ENCODE peak calls at places on chromosomes 11 and 22, in nine cellular contexts. One of them, this sample, is unnamed.

GRCh38 chr11:18245396-18245795 is 3.1 kb downstream of the SAA2 start:
- DNase-seq in A549: no peak
- DNase-seq in heart left ventricle: no peak
- DNase-seq in stomach: no peak
- DNase-seq in heart right ventricle: no peak
- DNase-seq in cardiac muscle cell: no peak
- DNase-seq in thoracic aorta: no peak
- DNase-seq in mesendoderm: no peak
- DNase-seq in epithelial cell of esophagus: peak
- DNase-seq in this sample: no peak

GRCh38 chr22:50276143-50276542 is 6.0 kb upstream of the MAPK11 start:
- DNase-seq in thoracic aorta: no peak
- DNase-seq in epithelial cell of esophagus: peak
- DNase-seq in A549: no peak
- DNase-seq in cardiac muscle cell: peak
- DNase-seq in stomach: peak
- DNase-seq in mesendoderm: peak
- DNase-seq in heart right ventricle: no peak
- DNase-seq in heart left ventricle: peak
- DNase-seq in this sample: no peak

GRCh38 chr11:94032066-94032465 is 10.9 kb downstream of the HEPHL1 start:
- DNase-seq in epithelial cell of esophagus: no peak
- DNase-seq in heart left ventricle: no peak
- DNase-seq in A549: no peak
- DNase-seq in stomach: no peak
- DNase-seq in heart right ventricle: peak
- DNase-seq in thoracic aorta: no peak
- DNase-seq in cardiac muscle cell: no peak
- DNase-seq in mesendoderm: no peak
- DNase-seq in this sample: no peak

GRCh38 chr11:68143310-68143689 is 22.1 kb upstream of the CHKA start:
- DNase-seq in epithelial cell of esophagus: no peak
- DNase-seq in stomach: no peak
- DNase-seq in mesendoderm: no peak
- DNase-seq in heart left ventricle: no peak
- DNase-seq in heart right ventricle: no peak
- DNase-seq in thoracic aorta: no peak
- DNase-seq in A549: no peak
- DNase-seq in cardiac muscle cell: no peak
- DNase-seq in this sample: no peak

GRCh38 chr11:108685419-108686161 is 20.7 kb downstream of the DDX10 start:
- DNase-seq in thoracic aorta: no peak
- DNase-seq in cardiac muscle cell: no peak
- DNase-seq in A549: no peak
- DNase-seq in epithelial cell of esophagus: no peak
- DNase-seq in stomach: no peak
- DNase-seq in mesendoderm: no peak
- DNase-seq in heart right ventricle: no peak
- DNase-seq in heart left ventricle: no peak
- DNase-seq in this sample: no peak

GRCh38 chr11:74025467-74026166 is 16.7 kb upstream of the UCP3 start:
- DNase-seq in thoracic aorta: no peak
- DNase-seq in A549: no peak
- DNase-seq in heart left ventricle: no peak
- DNase-seq in stomach: no peak
- DNase-seq in cardiac muscle cell: no peak
- DNase-seq in mesendoderm: no peak
- DNase-seq in epithelial cell of esophagus: peak
- DNase-seq in heart right ventricle: no peak
- DNase-seq in this sample: no peak

GRCh38 chr22:41833369-41834004 is 582 bp downstream of the SREBF2 start:
- DNase-seq in stomach: peak
- DNase-seq in heart right ventricle: peak
- DNase-seq in epithelial cell of esophagus: no peak
- DNase-seq in heart left ventricle: peak
- DNase-seq in A549: no peak
- DNase-seq in cardiac muscle cell: peak
- DNase-seq in mesendoderm: no peak
- DNase-seq in thoracic aorta: no peak
- DNase-seq in this sample: peak

GRCh38 chr11:119229736-119230135 is 23.6 kb downstream of the CBL start:
- DNase-seq in cardiac muscle cell: no peak
- DNase-seq in heart left ventricle: no peak
- DNase-seq in mesendoderm: no peak
- DNase-seq in thoracic aorta: no peak
- DNase-seq in epithelial cell of esophagus: peak
- DNase-seq in A549: no peak
- DNase-seq in heart right ventricle: no peak
- DNase-seq in stomach: no peak
- DNase-seq in this sample: no peak

GRCh38 chr22:37239336-37240239 is 4.5 kb downstream of the RAC2 start:
- DNase-seq in stomach: no peak
- DNase-seq in heart right ventricle: no peak
- DNase-seq in mesendoderm: no peak
- DNase-seq in thoracic aorta: no peak
- DNase-seq in epithelial cell of esophagus: no peak
- DNase-seq in cardiac muscle cell: no peak
- DNase-seq in A549: no peak
- DNase-seq in heart left ventricle: no peak
- DNase-seq in this sample: no peak

GRCh38 chr11:26753738-26754504 is 32.1 kb upstream of the SLC5A12 start:
- DNase-seq in stomach: peak
- DNase-seq in heart right ventricle: peak
- DNase-seq in thoracic aorta: peak
- DNase-seq in epithelial cell of esophagus: peak
- DNase-seq in mesendoderm: peak
- DNase-seq in cardiac muscle cell: peak
- DNase-seq in heart left ventricle: peak
- DNase-seq in A549: peak
- DNase-seq in this sample: peak

DNA sequence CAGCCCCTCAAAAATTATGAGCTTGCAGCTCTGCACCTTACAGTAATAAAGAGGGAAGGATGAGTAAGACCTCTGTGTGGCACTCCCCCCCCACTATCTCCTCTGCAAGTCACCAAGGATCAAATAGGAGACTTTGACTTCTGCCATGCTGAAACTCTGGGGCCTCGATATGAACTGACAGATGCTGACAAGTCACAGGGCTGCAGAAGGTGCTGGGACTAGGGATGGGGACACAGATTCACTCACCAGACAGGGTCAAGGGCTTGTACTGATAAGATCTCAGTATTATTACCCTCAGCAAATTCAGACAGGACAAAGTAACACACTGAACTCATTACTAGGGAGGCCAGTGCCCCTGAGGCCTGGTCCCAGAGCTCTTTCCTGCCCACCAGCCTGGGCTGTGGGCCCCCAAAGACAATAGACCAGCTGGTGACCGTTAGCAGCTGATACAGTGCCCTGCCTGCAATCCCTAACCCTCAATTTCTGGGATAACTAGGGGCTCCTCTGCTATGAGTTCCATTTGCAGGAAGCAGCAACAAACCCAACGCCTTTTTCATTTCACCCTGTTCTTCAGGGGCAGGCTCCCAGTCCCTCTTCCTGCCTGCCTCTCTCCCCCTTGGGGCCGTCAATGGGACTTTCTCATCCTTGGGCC is 20.1 kb downstream of the TMPRSS13 start:
- DNase-seq in A549: no peak
- DNase-seq in epithelial cell of esophagus: no peak
- DNase-seq in cardiac muscle cell: peak
- DNase-seq in mesendoderm: no peak
- DNase-seq in heart right ventricle: no peak
- DNase-seq in thoracic aorta: no peak
- DNase-seq in stomach: no peak
- DNase-seq in heart left ventricle: no peak
- DNase-seq in this sample: no peak
- H3K4me3 ChIP-seq in A549: no peak
- H3K4me3 ChIP-seq in epithelial cell of esophagus: no peak
- H3K4me3 ChIP-seq in cardiac muscle cell: no peak
- H3K4me3 ChIP-seq in mesendoderm: no peak
- H3K4me3 ChIP-seq in heart right ventricle: no peak
- H3K4me3 ChIP-seq in thoracic aorta: no peak
- H3K4me3 ChIP-seq in stomach: no peak
- H3K4me3 ChIP-seq in heart left ventricle: no peak
- H3K4me3 ChIP-seq in this sample: no peak

GRCh38 chr22:20867179-20868099 is 8.6 kb downstream of the SNAP29 start:
- DNase-seq in cardiac muscle cell: peak
- DNase-seq in A549: no peak
- DNase-seq in heart left ventricle: peak
- DNase-seq in mesendoderm: no peak
- DNase-seq in stomach: peak
- DNase-seq in epithelial cell of esophagus: no peak
- DNase-seq in heart right ventricle: peak
- DNase-seq in thoracic aorta: no peak
- DNase-seq in this sample: no peak
- H3K4me3 ChIP-seq in cardiac muscle cell: no peak
- H3K4me3 ChIP-seq in A549: no peak
- H3K4me3 ChIP-seq in heart left ventricle: peak
- H3K4me3 ChIP-seq in mesendoderm: no peak
- H3K4me3 ChIP-seq in stomach: no peak
- H3K4me3 ChIP-seq in epithelial cell of esophagus: no peak
- H3K4me3 ChIP-seq in heart right ventricle: peak
- H3K4me3 ChIP-seq in thoracic aorta: no peak
- H3K4me3 ChIP-seq in this sample: no peak

GRCh38 chr11:124758355-124759267 is 3.5 kb downstream of the ESAM start:
- DNase-seq in mesendoderm: peak
- DNase-seq in thoracic aorta: no peak
- DNase-seq in cardiac muscle cell: peak
- DNase-seq in epithelial cell of esophagus: peak
- DNase-seq in stomach: peak
- DNase-seq in A549: peak
- DNase-seq in heart left ventricle: peak
- DNase-seq in heart right ventricle: peak
- DNase-seq in this sample: peak

GRCh38 chr11:124760806-124761205 is 1.3 kb downstream of the ESAM start:
- DNase-seq in heart left ventricle: no peak
- DNase-seq in mesendoderm: no peak
- DNase-seq in A549: no peak
- DNase-seq in heart right ventricle: no peak
- DNase-seq in cardiac muscle cell: no peak
- DNase-seq in epithelial cell of esophagus: no peak
- DNase-seq in stomach: no peak
- DNase-seq in thoracic aorta: no peak
- DNase-seq in this sample: no peak

GRCh38 chr11:124761301-124762021 is 629 bp downstream of the ESAM start:
- DNase-seq in epithelial cell of esophagus: no peak
- DNase-seq in mesendoderm: no peak
- DNase-seq in heart left ventricle: peak
- DNase-seq in heart right ventricle: peak
- DNase-seq in A549: no peak
- DNase-seq in cardiac muscle cell: no peak
- DNase-seq in thoracic aorta: no peak
- DNase-seq in stomach: no peak
- DNase-seq in this sample: no peak

GRCh38 chr11:124760205-124760652 is 1.9 kb downstream of the ESAM start:
- DNase-seq in heart right ventricle: peak
- DNase-seq in mesendoderm: no peak
- DNase-seq in cardiac muscle cell: peak
- DNase-seq in thoracic aorta: no peak
- DNase-seq in A549: no peak
- DNase-seq in epithelial cell of esophagus: no peak
- DNase-seq in heart left ventricle: peak
- DNase-seq in stomach: no peak
- DNase-seq in this sample: no peak

DNA sequence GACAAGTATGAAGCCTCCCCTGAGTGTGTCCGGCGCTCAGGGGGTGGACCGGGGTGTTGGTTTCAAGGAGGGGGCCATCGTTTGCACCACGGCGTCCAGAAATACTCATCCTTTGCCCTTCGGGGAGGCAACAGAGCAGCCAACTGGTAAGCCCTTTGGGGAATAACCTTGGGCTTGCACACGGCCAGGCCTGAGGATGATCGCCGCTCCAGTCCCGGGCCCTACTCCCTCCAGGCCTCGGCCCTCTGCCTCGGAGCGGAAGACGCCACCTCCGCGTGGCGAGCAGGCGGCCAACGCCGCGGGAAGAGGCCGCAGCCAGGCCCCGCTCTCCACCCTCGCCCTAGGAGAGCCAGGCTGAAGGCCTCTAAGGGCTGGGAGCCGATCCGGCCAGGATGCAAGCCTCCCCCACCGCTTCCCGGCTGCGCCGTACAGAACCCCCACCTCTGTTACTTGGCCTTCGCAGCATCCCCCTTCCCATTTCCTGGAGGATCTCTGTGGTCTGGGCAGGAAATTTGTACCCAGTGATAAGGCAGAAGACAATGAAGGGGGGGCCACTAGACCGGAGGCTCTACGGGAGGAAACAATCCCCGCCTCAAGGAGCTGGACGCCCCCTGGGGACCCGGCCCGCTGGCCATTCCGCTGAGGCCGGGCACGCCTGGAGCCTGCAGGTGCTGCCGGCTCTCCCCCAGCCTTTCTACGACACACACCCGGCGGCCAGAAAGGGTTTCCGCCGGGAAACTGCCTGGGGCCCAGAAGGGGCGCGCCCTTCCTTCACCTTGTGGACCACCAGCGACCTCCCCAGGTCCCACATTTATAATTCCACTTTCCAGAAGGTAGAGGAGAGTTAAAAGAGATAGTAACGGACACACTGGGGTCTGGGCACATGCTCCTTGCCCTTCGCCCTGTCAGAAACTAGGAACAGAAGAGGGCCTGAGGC is 2.6 kb downstream of the ESAM start:
- DNase-seq in thoracic aorta: no peak
- DNase-seq in heart left ventricle: peak
- DNase-seq in A549: no peak
- DNase-seq in stomach: no peak
- DNase-seq in epithelial cell of esophagus: no peak
- DNase-seq in mesendoderm: peak
- DNase-seq in heart right ventricle: peak
- DNase-seq in cardiac muscle cell: peak
- DNase-seq in this sample: no peak
- H3K4me3 ChIP-seq in thoracic aorta: peak
- H3K4me3 ChIP-seq in heart left ventricle: peak
- H3K4me3 ChIP-seq in A549: peak
- H3K4me3 ChIP-seq in stomach: peak
- H3K4me3 ChIP-seq in epithelial cell of esophagus: no peak
- H3K4me3 ChIP-seq in mesendoderm: no peak
- H3K4me3 ChIP-seq in heart right ventricle: peak
- H3K4me3 ChIP-seq in cardiac muscle cell: no peak
- H3K4me3 ChIP-seq in this sample: no peak

DNA sequence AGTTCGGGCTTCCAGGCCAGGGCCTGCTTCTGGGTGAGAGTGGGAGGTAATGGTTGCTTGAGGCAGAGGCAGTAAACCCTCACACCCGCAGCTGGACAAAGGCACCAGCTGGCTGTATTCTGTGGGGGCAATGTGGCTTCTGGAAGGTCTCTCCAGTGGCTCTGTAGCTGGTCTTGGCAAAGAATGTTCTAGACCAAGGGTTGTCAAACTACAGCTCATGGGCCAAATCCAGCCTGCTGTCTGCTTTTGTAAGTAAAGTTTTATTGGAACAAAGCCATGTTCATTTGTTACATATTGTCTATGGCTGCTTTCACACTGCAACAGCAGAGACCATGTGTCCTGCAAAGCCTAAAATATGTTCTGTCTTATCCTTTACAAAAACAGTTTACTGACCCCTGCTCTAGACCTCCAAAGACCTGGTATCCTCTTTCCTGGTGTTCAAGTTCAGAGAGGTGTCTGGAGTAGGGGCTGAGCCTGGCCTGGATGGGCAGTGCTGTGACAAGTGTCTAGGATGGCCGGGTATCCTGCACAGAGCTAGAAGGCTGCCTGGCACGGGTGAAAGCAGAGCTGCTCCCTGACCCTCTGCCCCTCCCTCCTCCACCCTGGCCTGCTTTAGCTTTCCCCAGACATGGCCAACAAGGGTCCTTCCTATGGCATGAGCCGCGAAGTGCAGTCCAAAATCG is 3.4 kb downstream of the TAGLN start:
- DNase-seq in heart right ventricle: no peak
- DNase-seq in stomach: no peak
- DNase-seq in A549: no peak
- DNase-seq in heart left ventricle: no peak
- DNase-seq in mesendoderm: peak
- DNase-seq in cardiac muscle cell: no peak
- DNase-seq in epithelial cell of esophagus: no peak
- DNase-seq in thoracic aorta: no peak
- DNase-seq in this sample: no peak
- H3K4me3 ChIP-seq in heart right ventricle: peak
- H3K4me3 ChIP-seq in stomach: peak
- H3K4me3 ChIP-seq in A549: no peak
- H3K4me3 ChIP-seq in heart left ventricle: peak
- H3K4me3 ChIP-seq in mesendoderm: no peak
- H3K4me3 ChIP-seq in cardiac muscle cell: no peak
- H3K4me3 ChIP-seq in epithelial cell of esophagus: no peak
- H3K4me3 ChIP-seq in thoracic aorta: peak
- H3K4me3 ChIP-seq in this sample: no peak

This sample was measured in HAP-1.